ENCODE peak calls at places on chromosomes 2 and 18, in five cellular contexts. D is neuronal stem cell, N is IMR-90, Y is H1, X is trophoblast cell. J is an unnamed sample. For H3K4me1, the result is how much of the 10 kb centered on the place peaks cover.

GRCh38 chr18:10518595-10519273 is 7.1 kb upstream of the NAPG start:
- DNase-seq in D (no peak), N (peak), Y (no peak), X (peak), J (peak)

GRCh38 chr18:75142677-75143076 is 66.3 kb downstream of the PTGR3 start:
- DNase-seq in D (no peak), N (no peak), Y (no peak), X (no peak), J (no peak)

GRCh38 chr2:6723865-6724571 is 141.7 kb downstream of the CMPK2 start:
- DNase-seq in D (no peak), N (no peak), Y (no peak), X (no peak), J (no peak)

GRCh38 chr2:29397039-29397438 is 281.8 kb downstream of the CLIP4 start:
- DNase-seq in D (no peak), N (peak), Y (no peak), X (no peak), J (no peak)

GRCh38 chr2:183269956-183270355 is 145.7 kb downstream of the NUP35 start:
- DNase-seq in D (no peak), N (no peak), Y (no peak), X (no peak), J (no peak)

GRCh38 chr18:54734059-54734458 is 94.2 kb upstream of the RAB27B start:
- DNase-seq in D (no peak), N (peak), Y (no peak), X (peak), J (peak)

GRCh38 chr18:42578781-42579180 is 536.7 kb downstream of the RIT2 start:
- DNase-seq in D (no peak), N (no peak), Y (no peak), X (peak), J (peak)

GRCh38 chr18:60684843-60685513 is 312.4 kb upstream of the MC4R start:
- DNase-seq in D (no peak), N (peak), Y (no peak), X (peak), J (peak)

GRCh38 chr18:32019251-32019943 is 772 bp downstream of the RNF125 start:
- DNase-seq in D (peak), N (no peak), Y (peak), X (peak), J (peak)

GRCh38 chr18:68623342-68623741 is 91.6 kb downstream of the TMX3 start:
- DNase-seq in D (peak), N (peak), Y (peak), X (peak), J (peak)

GRCh38 chr2:71843391-71843850 is 304.2 kb downstream of the CYP26B1 start:
- DNase-seq in D (no peak), N (peak), Y (no peak), X (peak), J (peak)

GRCh38 chr2:20444993-20445910 is 1.6 kb upstream of the RHOB start:
- DNase-seq in D (no peak), N (no peak), Y (no peak), X (no peak), J (no peak)

GRCh38 chr2:176177580-176178270 is 10.7 kb upstream of the HOXD1 start:
- DNase-seq in D (no peak), N (no peak), Y (no peak), X (no peak), J (no peak)

GRCh38 chr2:183740241-183740640 is 616.0 kb downstream of the NUP35 start:
- DNase-seq in D (no peak), N (no peak), Y (no peak), X (peak), J (no peak)

GRCh38 chr18:67669993-67670671 is 153.6 kb upstream of the DSEL start:
- DNase-seq in D (no peak), N (peak), Y (no peak), X (peak), J (peak)

GRCh38 chr2:503288-503999 is 173.8 kb downstream of the TMEM18 start:
- DNase-seq in D (no peak), N (no peak), Y (no peak), X (peak), J (no peak)

GRCh38 chr2:212683346-212683745 is 144.7 kb upstream of the ERBB4 start:
- DNase-seq in D (no peak), N (peak), Y (no peak), X (no peak), J (peak)

GRCh38 chr2:70565039-70565731 is 11.6 kb upstream of the TGFA start:
- DNase-seq in D (peak), N (no peak), Y (no peak), X (no peak), J (no peak)

GRCh38 chr2:25042321-25043240 is 705 bp downstream of the EFR3B start:
- DNase-seq in D (peak), N (peak), Y (no peak), X (peak), J (peak)

GRCh38 chr2:120846406-120847095 is 110.9 kb downstream of the GLI2 start:
- DNase-seq in D (no peak), N (no peak), Y (no peak), X (no peak), J (no peak)

GRCh38 chr2:146634256-146635068 is 1210.4 kb upstream of the ACVR2A start:
- DNase-seq in D (no peak), N (peak), Y (no peak), X (no peak), J (peak)

GRCh38 chr2:228102949-228103348 is 78.5 kb downstream of the SPHKAP start:
- DNase-seq in D (no peak), N (no peak), Y (no peak), X (no peak), J (no peak)

GRCh38 chr2:164243315-164243714 is 378.0 kb downstream of the GRB14 start:
- DNase-seq in D (no peak), N (no peak), Y (no peak), X (no peak), J (no peak)

GRCh38 chr2:176817061-176817565 is 395.5 kb upstream of the HNRNPA3 start:
- DNase-seq in D (no peak), N (no peak), Y (no peak), X (no peak), J (no peak)

GRCh38 chr2:108927936-108928659 is 60.9 kb downstream of the EDAR start:
- DNase-seq in D (peak), N (peak), Y (no peak), X (peak), J (peak)

GRCh38 chr2:29196792-29197788 is 81.9 kb downstream of the CLIP4 start:
- DNase-seq in D (peak), N (peak), Y (no peak), X (peak), J (peak)

GRCh38 chr2:179818546-179818945 is 42.9 kb downstream of the ZNF385B start:
- DNase-seq in D (no peak), N (no peak), Y (no peak), X (no peak), J (no peak)

GRCh38 chr2:218223046-218223445 is 6.1 kb downstream of the ARPC2 start:
- DNase-seq in D (no peak), N (peak), Y (no peak), X (peak), J (peak)

GRCh38 chr2:191839918-191840804 is 6.7 kb downstream of the CAVIN2 start:
- DNase-seq in D (no peak), N (no peak), Y (no peak), X (no peak), J (no peak)
- H3K4me3 ChIP-seq in D (no peak), N (no peak), Y (no peak), X (no peak), J (no peak)

GRCh38 chr2:128640166-128640846 is 321.6 kb upstream of the HS6ST1 start:
- DNase-seq in D (no peak), N (no peak), Y (no peak), X (no peak), J (no peak)
- H4K91ac ChIP-seq in D (peak), N (no peak), Y (peak), X (no peak), J (no peak)

GRCh38 chr2:74292752-74293151 is 50.5 kb downstream of the SLC4A5 start:
- DNase-seq in D (no peak), N (peak), Y (no peak), X (no peak), J (no peak)
- H3K4me1 ChIP-seq in D (under half), N (under half), Y (under half), X (under half), J (under half)

GRCh38 chr2:205683179-205683978 is 1.1 kb downstream of the NRP2 start:
- DNase-seq in D (no peak), N (peak), Y (no peak), X (peak), J (peak)

GRCh38 chr2:205685314-205686230 is 3.3 kb downstream of the NRP2 start:
- DNase-seq in D (no peak), N (peak), Y (no peak), X (peak), J (peak)

GRCh38 chr2:205682239-205683021 is at the start of gene NRP2:
- DNase-seq in D (peak), N (peak), Y (peak), X (peak), J (peak)

GRCh38 chr2:205684871-205685313 is 2.6 kb downstream of the NRP2 start:
- DNase-seq in D (no peak), N (peak), Y (no peak), X (no peak), J (peak)

GRCh38 chr2:205683991-205684390 is 1.7 kb downstream of the NRP2 start:
- DNase-seq in D (no peak), N (no peak), Y (no peak), X (no peak), J (no peak)
- H3K4me3 ChIP-seq in D (peak), N (peak), Y (peak), X (peak), J (peak)

GRCh38 chr2:149586063-149586462 is 1.5 kb downstream of the MMADHC start:
- DNase-seq in D (no peak), N (no peak), Y (no peak), X (no peak), J (no peak)

GRCh38 chr2:149587950-149588487 is 444 bp upstream of the MMADHC start:
- DNase-seq in D (no peak), N (no peak), Y (no peak), X (no peak), J (no peak)

GRCh38 chr2:149586898-149587219 is 716 bp downstream of the MMADHC start:
- DNase-seq in D (no peak), N (no peak), Y (no peak), X (peak), J (no peak)

GRCh38 chr2:149585317-149585885 is 2.2 kb downstream of the MMADHC start:
- DNase-seq in D (no peak), N (peak), Y (no peak), X (no peak), J (no peak)

DNA sequence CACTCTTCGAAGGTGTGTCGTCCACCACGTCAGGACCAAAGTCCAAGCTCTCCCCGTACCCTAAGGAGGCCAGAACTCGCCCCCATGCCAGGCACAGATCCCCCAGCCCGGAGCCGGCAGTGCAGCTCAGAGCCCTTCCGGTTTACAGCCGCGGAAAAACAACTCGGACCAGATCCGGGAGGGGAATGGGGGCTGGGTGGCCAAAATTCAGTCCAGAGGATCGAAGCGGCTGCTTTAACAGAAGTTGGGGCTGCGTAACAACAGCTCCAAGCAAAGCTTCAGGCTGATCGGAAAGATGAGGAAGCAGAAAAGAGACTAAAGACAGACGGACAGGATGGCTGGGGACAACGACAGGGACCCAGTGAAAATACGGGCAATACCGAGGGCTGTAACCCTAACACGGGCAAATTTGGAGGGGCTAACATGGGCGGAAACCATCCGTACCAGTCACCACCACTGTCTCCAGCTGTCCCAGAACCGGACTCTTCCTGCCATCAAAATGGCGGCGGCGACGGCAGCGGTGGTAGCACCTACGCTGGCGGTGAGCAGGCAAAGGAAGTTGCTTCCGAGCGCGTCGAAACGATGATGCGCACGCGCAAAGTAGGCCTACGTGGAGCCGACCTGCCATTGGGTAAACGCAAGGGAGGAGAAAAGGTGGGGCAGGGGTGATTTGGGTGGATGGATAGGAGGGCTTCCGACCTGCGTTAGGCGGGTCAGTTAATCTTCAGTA is at the start of gene MMADHC:
- DNase-seq in D (peak), N (peak), Y (peak), X (peak), J (peak)
- H4K91ac ChIP-seq in D (no peak), N (peak), Y (peak), X (peak), J (peak)

DNA sequence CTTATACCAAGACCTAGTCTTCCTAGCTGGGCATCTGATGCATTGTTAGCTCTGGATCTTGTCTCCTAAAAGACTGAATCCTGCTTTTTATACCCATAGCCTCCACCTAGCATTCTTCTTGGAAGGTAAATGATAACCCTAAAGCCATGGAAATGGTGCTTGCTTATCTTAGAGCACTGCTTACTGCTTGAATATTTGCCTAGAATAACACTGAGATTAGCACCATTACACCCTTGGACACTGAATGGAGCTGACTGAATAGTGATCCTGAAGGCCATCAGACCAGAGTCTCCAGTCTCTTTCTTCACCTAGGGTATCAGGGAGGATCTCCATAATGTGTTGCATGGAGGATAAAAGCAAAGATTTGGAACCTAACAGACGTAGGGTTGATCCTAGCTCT is 50.3 kb upstream of the UGP2 start:
- DNase-seq in D (no peak), N (no peak), Y (no peak), X (no peak), J (no peak)
- H3K4me1 ChIP-seq in D (under half), N (under half), Y (under half), X (under half), J (under half)

DNA sequence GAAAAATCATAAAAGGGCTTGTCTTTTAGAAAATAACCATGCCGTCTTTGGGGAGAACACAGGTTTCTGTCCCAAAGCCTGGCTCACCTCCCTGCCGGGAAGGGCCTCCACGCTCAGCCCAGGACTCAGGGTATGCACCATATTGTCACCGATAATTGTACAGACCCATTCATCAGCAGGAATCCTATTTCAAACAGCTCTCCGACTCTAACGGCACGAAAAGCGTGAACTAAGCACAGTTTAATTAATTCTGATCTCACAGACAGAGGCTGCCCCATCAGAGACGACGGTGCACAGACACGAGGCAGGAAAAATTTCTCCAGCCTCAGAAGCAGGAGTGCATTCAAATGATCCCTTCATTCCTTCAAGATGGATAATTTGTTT is 276.2 kb downstream of the MYCN start:
- DNase-seq in D (no peak), N (no peak), Y (no peak), X (no peak), J (no peak)
- H3K4me3 ChIP-seq in D (peak), N (no peak), Y (no peak), X (no peak), J (no peak)

GRCh38 chr2:231668981-231669380 is 39.3 kb upstream of the PTMA start:
- DNase-seq in D (no peak), N (no peak), Y (no peak), X (no peak), J (no peak)

GRCh38 chr2:231665208-231665921 is 43.0 kb upstream of the PTMA start:
- DNase-seq in D (no peak), N (no peak), Y (no peak), X (no peak), J (no peak)

GRCh38 chr2:231666171-231667095 is 41.9 kb upstream of the PTMA start:
- DNase-seq in D (no peak), N (peak), Y (peak), X (peak), J (peak)

GRCh38 chr2:231667497-231667896 is 40.8 kb upstream of the PTMA start:
- DNase-seq in D (no peak), N (no peak), Y (no peak), X (no peak), J (no peak)

DNA sequence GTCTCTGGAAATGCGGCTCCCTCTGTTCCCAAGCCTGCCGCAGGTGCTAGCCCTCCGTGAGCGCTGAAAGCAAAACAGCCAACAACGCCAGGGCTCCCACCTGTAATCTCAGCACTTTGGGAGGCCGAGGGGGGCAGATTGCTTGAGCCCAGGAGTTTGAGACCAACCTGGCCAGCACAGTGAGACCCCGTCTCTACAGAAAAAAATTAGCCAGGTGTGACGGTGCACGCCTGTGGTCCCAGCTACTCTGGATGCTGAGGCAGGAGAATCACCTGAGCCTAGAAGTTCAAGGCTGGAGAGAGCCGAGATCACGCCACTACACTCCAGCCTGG is 41.3 kb upstream of the PTMA start:
- DNase-seq in D (no peak), N (no peak), Y (no peak), X (no peak), J (no peak)
- H4K91ac ChIP-seq in D (no peak), N (peak), Y (peak), X (peak), J (peak)

GRCh38 chr2:46557788-46558187 is 78.4 kb downstream of the TMEM247 start:
- DNase-seq in D (no peak), N (no peak), Y (no peak), X (no peak), J (no peak)

GRCh38 chr2:46562451-46562841 is 83.1 kb downstream of the TMEM247 start:
- DNase-seq in D (no peak), N (no peak), Y (no peak), X (no peak), J (no peak)

GRCh38 chr2:46561731-46562450 is 82.5 kb downstream of the TMEM247 start:
- DNase-seq in D (no peak), N (no peak), Y (no peak), X (no peak), J (no peak)

GRCh38 chr2:46555646-46556205 is 76.4 kb downstream of the TMEM247 start:
- DNase-seq in D (no peak), N (no peak), Y (no peak), X (no peak), J (no peak)

GRCh38 chr2:46559257-46559656 is 79.9 kb downstream of the TMEM247 start:
- DNase-seq in D (no peak), N (no peak), Y (no peak), X (no peak), J (no peak)
- H3K4me1 ChIP-seq in D (under half), N (under half), Y (under half), X (under half), J (under half)

GRCh38 chr2:153871231-153872221 is at the start of gene GALNT13:
- DNase-seq in D (peak), N (no peak), Y (peak), X (no peak), J (peak)
- H3K4me3 ChIP-seq in D (peak), N (no peak), Y (peak), X (peak), J (peak)